ENCODE peak calls at places on chromosomes 2 and 18, in nine cellular contexts. S is adrenal gland, K is GM12891, R is upper lobe of left lung, V is stomach, J is suprapubic skin, D is IMR-90, L is sigmoid colon, N is HepG2. A is an unnamed sample.

GRCh38 chr2:11969774-11970173 is 223.3 kb downstream of the LPIN1 start:
- DNase-seq in J (no peak), L (no peak), D (no peak), K (no peak), N (no peak), V (no peak), R (no peak), S (no peak), A (no peak)

GRCh38 chr2:10655841-10656225 is 33.9 kb downstream of the NOL10 start:
- DNase-seq in J (no peak), N (no peak), S (no peak), D (no peak), K (no peak), V (no peak), L (no peak), R (no peak), A (no peak)

GRCh38 chr2:218992703-218993344 is 398 bp downstream of the CRYBA2 start:
- DNase-seq in S (no peak), R (no peak), N (no peak), L (no peak), K (no peak), D (no peak), J (no peak), V (no peak), A (peak)

GRCh38 chr2:168992026-168992425 is 39.1 kb downstream of the ABCB11 start:
- DNase-seq in K (no peak), N (no peak), D (peak), R (no peak), V (no peak), J (no peak), L (no peak), S (no peak), A (no peak)

GRCh38 chr2:176104338-176105077 is 2.6 kb upstream of the HOXD11 start:
- DNase-seq in V (no peak), J (no peak), S (peak), L (peak), K (no peak), R (no peak), D (no peak), N (no peak), A (no peak)

GRCh38 chr18:76406791-76407190 is 88.3 kb downstream of the ZNF516 start:
- DNase-seq in N (no peak), J (peak), V (no peak), S (peak), L (peak), R (no peak), D (no peak), K (no peak), A (no peak)

GRCh38 chr2:5981241-5982055 is 289.3 kb downstream of the SOX11 start:
- DNase-seq in L (no peak), J (no peak), D (peak), S (no peak), V (no peak), K (peak), R (no peak), N (no peak), A (peak)

GRCh38 chr18:6934859-6935258 is 182.7 kb downstream of the LAMA1 start:
- DNase-seq in N (no peak), K (no peak), V (no peak), L (no peak), J (no peak), S (no peak), D (no peak), R (no peak), A (no peak)

GRCh38 chr2:127049927-127050802 is 56.8 kb downstream of the BIN1 start:
- DNase-seq in K (peak), D (peak), V (peak), R (peak), S (peak), J (peak), N (peak), L (peak), A (peak)

GRCh38 chr2:218711550-218711929 is 905 bp downstream of the TTLL4 start:
- DNase-seq in R (no peak), N (no peak), K (no peak), D (peak), J (no peak), S (no peak), L (no peak), V (no peak), A (no peak)

GRCh38 chr2:20599861-20600461 is 50.9 kb downstream of the HS1BP3 start:
- DNase-seq in J (peak), D (no peak), K (no peak), L (peak), V (peak), S (peak), N (no peak), R (peak), A (peak)

GRCh38 chr18:58402951-58403702 is 225.8 kb downstream of the ALPK2 start:
- DNase-seq in K (no peak), L (no peak), J (no peak), N (peak), V (no peak), S (no peak), R (peak), D (no peak), A (peak)

GRCh38 chr2:139155991-139156390 is 375.8 kb upstream of the NXPH2 start:
- DNase-seq in R (no peak), K (no peak), D (no peak), N (no peak), J (no peak), S (no peak), L (no peak), V (no peak), A (no peak)

GRCh38 chr2:172230783-172231446 is 128.2 kb upstream of the DLX2 start:
- DNase-seq in L (no peak), V (no peak), N (no peak), J (no peak), K (no peak), D (no peak), R (no peak), S (no peak), A (no peak)

GRCh38 chr2:164898475-164898874 is 56.9 kb downstream of the SLC38A11 start:
- DNase-seq in L (no peak), V (no peak), K (no peak), J (no peak), S (peak), N (peak), D (peak), R (no peak), A (no peak)

GRCh38 chr18:50803579-50803978 is 16.2 kb downstream of the MRO start:
- DNase-seq in V (no peak), N (no peak), R (no peak), J (no peak), D (no peak), S (no peak), K (no peak), L (no peak), A (no peak)

GRCh38 chr2:219472629-219473187 is 26.0 kb upstream of the GMPPA start:
- DNase-seq in L (no peak), N (no peak), V (no peak), D (no peak), K (no peak), S (no peak), R (no peak), J (no peak), A (no peak)

GRCh38 chr2:199457147-199458016 is at the start of gene SATB2:
- DNase-seq in V (no peak), J (peak), D (peak), N (no peak), K (peak), R (no peak), S (peak), L (peak), A (no peak)

GRCh38 chr18:75255113-75255512 is 44.5 kb downstream of the TSHZ1 start:
- DNase-seq in D (no peak), S (no peak), J (no peak), N (no peak), R (no peak), V (no peak), K (no peak), L (no peak), A (no peak)

GRCh38 chr18:48529796-48530195 is 9.0 kb upstream of the CTIF start:
- DNase-seq in J (no peak), R (no peak), K (no peak), L (no peak), V (no peak), N (no peak), S (no peak), D (peak), A (peak)

GRCh38 chr2:61157371-61158003 is 4.5 kb upstream of the C2orf74 start:
- DNase-seq in L (no peak), D (no peak), S (no peak), R (no peak), J (no peak), N (no peak), V (no peak), K (no peak), A (no peak)

GRCh38 chr2:77519164-77519887 is 2.9 kb downstream of the LRRTM4 start:
- DNase-seq in R (no peak), J (no peak), V (no peak), K (no peak), L (no peak), N (no peak), D (no peak), S (no peak), A (no peak)

GRCh38 chr18:31197676-31198075 is 35.0 kb upstream of the DSC1 start:
- DNase-seq in N (no peak), J (no peak), R (no peak), L (no peak), V (no peak), K (no peak), D (no peak), S (no peak), A (no peak)

GRCh38 chr2:207008105-207008990 is 69.0 kb downstream of the CPO start:
- DNase-seq in K (no peak), J (no peak), V (no peak), L (no peak), D (peak), S (no peak), R (no peak), N (no peak), A (no peak)

GRCh38 chr2:40251146-40251545 is 200.7 kb downstream of the SLC8A1 start:
- DNase-seq in D (no peak), L (no peak), V (no peak), S (no peak), N (no peak), K (no peak), J (no peak), R (no peak), A (no peak)

GRCh38 chr18:31041346-31042067 is 1.0 kb downstream of the DSC3 start:
- DNase-seq in R (no peak), L (no peak), V (no peak), N (no peak), D (no peak), K (peak), J (no peak), S (no peak), A (no peak)

GRCh38 chr2:102048465-102048864 is 56.7 kb downstream of the IL1R2 start:
- DNase-seq in K (no peak), R (peak), L (peak), J (peak), V (peak), D (peak), N (no peak), S (peak), A (peak)

GRCh38 chr18:76564117-76564516 is 69.1 kb upstream of the ZNF516 start:
- DNase-seq in D (peak), L (no peak), S (no peak), K (no peak), J (no peak), R (no peak), V (no peak), N (no peak), A (no peak)

GRCh38 chr2:85607268-85608215 is 4.3 kb downstream of the C2orf68 start:
- DNase-seq in K (no peak), N (peak), V (no peak), D (no peak), S (no peak), J (no peak), L (peak), R (peak), A (no peak)
- TF ChIP-seq POLR2A in K (no peak), N (peak), V (no peak), D (no peak), S (no peak), J (no peak), L (no peak), R (no peak), A (no peak)

GRCh38 chr2:215311625-215312394 is at the start of gene ATIC:
- DNase-seq in N (peak), V (peak), R (peak), J (peak), D (peak), L (peak), K (peak), S (peak), A (peak)
- TF ChIP-seq POLR2A in N (peak), V (no peak), R (peak), J (no peak), D (peak), L (no peak), K (peak), S (peak), A (no peak)

DNA sequence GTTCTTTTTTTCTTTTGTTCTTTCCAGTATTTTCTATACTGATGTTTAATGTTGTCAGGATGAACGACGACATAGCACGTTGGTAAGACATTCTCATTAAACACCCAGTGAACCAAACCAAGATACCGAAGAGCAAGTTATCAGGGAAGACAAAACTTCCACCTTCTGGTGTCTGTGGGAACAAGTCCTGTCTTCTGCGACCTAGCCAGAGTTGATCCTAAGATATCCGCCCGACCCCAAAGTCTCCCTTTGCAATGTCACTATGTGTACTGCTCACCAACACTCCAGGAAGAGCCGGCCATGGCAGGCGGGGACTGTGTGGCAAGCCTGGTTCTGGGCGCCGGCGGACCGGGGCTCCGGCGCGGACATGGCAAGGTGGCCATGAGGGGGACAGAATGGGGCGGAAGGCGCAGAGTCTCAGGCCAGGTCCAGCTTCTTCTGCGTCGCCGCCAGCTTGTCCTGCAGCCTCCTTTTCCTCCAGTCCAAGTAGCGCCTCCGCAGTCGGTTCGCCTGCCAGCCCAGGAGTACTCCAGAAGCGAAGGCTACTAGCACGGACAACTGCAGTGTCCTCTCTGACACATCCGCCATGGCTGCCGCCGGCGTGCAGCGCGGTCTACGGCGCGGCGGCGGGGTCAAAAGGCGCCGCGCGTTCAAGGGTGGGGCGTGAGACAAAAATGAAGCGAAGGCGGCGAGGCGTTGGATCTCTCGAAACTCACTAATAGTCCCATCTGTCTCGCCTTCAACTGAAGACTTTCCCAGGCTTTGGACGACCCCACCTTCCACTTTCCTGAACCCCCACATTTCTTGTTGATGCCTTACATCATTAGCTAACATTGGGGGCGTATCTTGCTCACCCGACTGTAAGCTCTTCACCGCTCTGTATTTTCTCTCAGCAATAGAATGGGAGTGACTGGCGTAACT is at the start of gene MTLN:
- DNase-seq in L (peak), N (peak), J (peak), D (peak), S (peak), K (peak), R (peak), V (peak), A (peak)
- TF ChIP-seq POLR2A in L (peak), N (peak), J (no peak), D (peak), S (peak), K (peak), R (peak), V (no peak), A (peak)

GRCh38 chr2:160406591-160407392 is 86.8 kb downstream of the RBMS1 start:
- DNase-seq in D (peak), V (peak), S (peak), K (peak), N (peak), R (peak), J (peak), L (peak), A (peak)
- TF ChIP-seq POLR2A in D (peak), V (no peak), S (peak), K (no peak), N (peak), R (peak), J (no peak), L (peak), A (no peak)

GRCh38 chr2:85754313-85755095 is 713 bp downstream of the ATOH8 start:
- DNase-seq in R (no peak), V (peak), N (peak), L (no peak), K (no peak), J (no peak), D (peak), S (no peak), A (peak)
- TF ChIP-seq POLR2A in R (no peak), V (no peak), N (no peak), L (no peak), K (no peak), J (no peak), D (no peak), S (no peak), A (no peak)

GRCh38 chr2:47354817-47355653 is 47.9 kb upstream of the MSH2 start:
- DNase-seq in V (no peak), D (no peak), J (no peak), K (no peak), S (no peak), R (no peak), L (no peak), N (no peak), A (no peak)
- TF ChIP-seq POLR2A in V (no peak), D (no peak), J (no peak), K (no peak), S (no peak), R (no peak), L (no peak), N (no peak), A (no peak)

DNA sequence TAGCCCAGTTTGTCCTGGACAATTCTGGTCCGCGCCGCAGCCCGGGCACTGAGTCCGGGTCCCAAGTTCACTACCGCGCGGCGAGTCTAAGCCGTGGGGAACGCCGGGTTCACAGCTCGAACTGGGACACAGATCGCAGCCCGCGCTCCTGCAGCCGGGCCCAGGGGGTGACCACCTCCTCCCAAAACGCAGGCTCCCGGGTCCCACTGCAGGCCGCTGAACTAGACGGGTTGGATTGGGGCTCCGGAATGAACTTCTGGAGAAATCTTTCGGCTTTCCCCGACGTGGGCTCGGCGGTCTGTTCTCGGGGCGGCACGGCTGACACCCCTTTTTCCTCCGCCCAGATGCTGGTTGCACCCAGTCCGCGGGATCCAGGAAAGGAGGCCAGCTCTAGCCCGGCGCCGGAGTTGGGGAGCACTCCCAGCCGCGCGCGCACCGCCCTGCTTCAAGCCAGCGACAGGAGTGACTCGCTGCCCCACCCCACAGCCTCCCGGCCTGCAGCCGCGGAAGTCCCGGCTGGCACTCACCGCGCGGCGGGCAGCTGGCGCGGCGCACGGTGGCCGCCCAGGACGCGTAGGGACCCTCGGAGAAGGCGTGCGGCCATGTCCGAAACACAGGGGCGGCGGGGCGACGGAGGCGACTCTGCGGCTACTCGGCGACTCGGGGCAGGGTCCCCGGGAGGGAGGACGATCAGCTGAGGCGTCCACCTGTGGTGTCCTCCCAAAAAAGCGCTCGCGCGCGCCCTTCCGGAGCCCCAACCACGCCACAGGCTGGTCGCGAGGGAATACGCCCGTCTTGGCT is at the start of gene ACADL:
- DNase-seq in N (no peak), S (no peak), J (peak), D (no peak), V (peak), K (peak), R (peak), L (no peak), A (peak)
- TF ChIP-seq POLR2A in N (no peak), S (no peak), J (no peak), D (no peak), V (no peak), K (no peak), R (no peak), L (no peak), A (peak)

A was measured in thyroid gland.